ENCODE peak calls at places on chromosomes 1 and 21, in four cellular contexts. M is GM13977; U is CD4-positive, alpha-beta T cell; N is stimulated activated naive CD8-positive, alpha-beta T cell treated with anti-CD3 and anti-CD28 coated beads, Interleukin-15, amount 100 ng/mL, for 72 hours. B is an unnamed sample.

GRCh38 chr1:41862411-41863221 is 56.1 kb downstream of the HIVEP3 start:
- DNase-seq in M (no peak), N (peak), U (no peak), B (no peak)

GRCh38 chr1:203473781-203474305 is 1.8 kb upstream of the PRELP start:
- DNase-seq in U (no peak), N (no peak), M (no peak), B (no peak)

GRCh38 chr21:31340942-31341487 is 3.0 kb downstream of the TIAM1 start:
- DNase-seq in U (no peak), N (no peak), M (no peak), B (no peak)

GRCh38 chr1:50697440-50698421 is 262.3 kb downstream of the FAF1 start:
- DNase-seq in U (no peak), N (no peak), M (no peak), B (no peak)

GRCh38 chr1:3978196-3978927 is 78.3 kb upstream of the C1orf174 start:
- DNase-seq in M (no peak), U (no peak), N (no peak), B (no peak)

GRCh38 chr21:36035381-36035791 is 24.9 kb downstream of the SETD4 start:
- DNase-seq in M (no peak), N (no peak), U (no peak), B (no peak)

GRCh38 chr1:8516278-8516777 is 198.4 kb downstream of the SLC45A1 start:
- DNase-seq in N (no peak), M (no peak), U (no peak), B (no peak)

GRCh38 chr1:9108056-9108665 is 20.7 kb downstream of the GPR157 start:
- DNase-seq in U (no peak), M (no peak), N (no peak), B (no peak)

GRCh38 chr1:247172956-247173355 is 1.1 kb upstream of the ZNF124 start:
- DNase-seq in M (no peak), U (no peak), N (no peak), B (no peak)

GRCh38 chr1:29256395-29256794 is 20.1 kb downstream of the PTPRU start:
- DNase-seq in U (no peak), M (no peak), N (no peak), B (no peak)

GRCh38 chr1:229254910-229255541 is 15.9 kb upstream of the RAB4A start:
- DNase-seq in M (no peak), N (no peak), U (peak), B (no peak)

GRCh38 chr1:100229681-100230443 is 19.8 kb downstream of the DBT start:
- DNase-seq in U (no peak), M (no peak), N (no peak), B (no peak)

GRCh38 chr1:193799948-193800690 is 613.7 kb upstream of the B3GALT2 start:
- DNase-seq in M (no peak), N (no peak), U (no peak), B (no peak)

GRCh38 chr1:221765527-221765926 is 23.6 kb upstream of the DUSP10 start:
- DNase-seq in U (no peak), N (no peak), M (no peak), B (no peak)

GRCh38 chr1:240909701-240910457 is 297.9 kb upstream of the GREM2 start:
- DNase-seq in N (no peak), U (no peak), M (no peak), B (no peak)

GRCh38 chr1:79369091-79369490 is 362.6 kb upstream of the ADGRL4 start:
- DNase-seq in U (no peak), M (no peak), N (no peak), B (no peak)